ENCODE peak calls at places on chromosomes 12 and 14, in ten cellular contexts. One of them, this sample, is unnamed.

GRCh38 chr14:101564819-101565698 is 3.8 kb downstream of the DIO3 start:
- DNase-seq in A549: no peak
- DNase-seq in ovary: peak
- DNase-seq in IMR-90: no peak
- DNase-seq in body of pancreas: no peak
- DNase-seq in prostate gland: no peak
- DNase-seq in breast epithelium: no peak
- DNase-seq in heart left ventricle: no peak
- DNase-seq in HCT116: no peak
- DNase-seq in stomach: no peak
- DNase-seq in this sample: no peak

GRCh38 chr14:93944348-93945069 is 17.4 kb downstream of the FAM181A start:
- DNase-seq in A549: no peak
- DNase-seq in ovary: no peak
- DNase-seq in IMR-90: no peak
- DNase-seq in body of pancreas: peak
- DNase-seq in prostate gland: no peak
- DNase-seq in breast epithelium: no peak
- DNase-seq in heart left ventricle: no peak
- DNase-seq in HCT116: no peak
- DNase-seq in stomach: no peak
- DNase-seq in this sample: no peak

GRCh38 chr12:67916266-67916970 is 72.8 kb upstream of the IFNG-AS1 start:
- DNase-seq in A549: no peak
- DNase-seq in ovary: no peak
- DNase-seq in IMR-90: peak
- DNase-seq in body of pancreas: no peak
- DNase-seq in prostate gland: no peak
- DNase-seq in breast epithelium: no peak
- DNase-seq in heart left ventricle: no peak
- DNase-seq in HCT116: no peak
- DNase-seq in stomach: no peak
- DNase-seq in this sample: no peak

GRCh38 chr12:121388421-121388981 is 11.4 kb upstream of the RNF34 start:
- DNase-seq in A549: no peak
- DNase-seq in ovary: no peak
- DNase-seq in IMR-90: peak
- DNase-seq in body of pancreas: no peak
- DNase-seq in prostate gland: no peak
- DNase-seq in breast epithelium: no peak
- DNase-seq in heart left ventricle: no peak
- DNase-seq in HCT116: no peak
- DNase-seq in stomach: no peak
- DNase-seq in this sample: no peak

GRCh38 chr14:101781240-101782061 is 19.9 kb downstream of the PPP2R5C start:
- DNase-seq in A549: no peak
- DNase-seq in ovary: no peak
- DNase-seq in IMR-90: no peak
- DNase-seq in body of pancreas: peak
- DNase-seq in prostate gland: no peak
- DNase-seq in breast epithelium: no peak
- DNase-seq in heart left ventricle: no peak
- DNase-seq in HCT116: no peak
- DNase-seq in stomach: no peak
- DNase-seq in this sample: no peak

GRCh38 chr12:15268927-15269552 is 47.8 kb upstream of the RERG start:
- DNase-seq in A549: peak
- DNase-seq in ovary: peak
- DNase-seq in IMR-90: peak
- DNase-seq in body of pancreas: peak
- DNase-seq in prostate gland: peak
- DNase-seq in breast epithelium: no peak
- DNase-seq in heart left ventricle: no peak
- DNase-seq in HCT116: peak
- DNase-seq in stomach: peak
- DNase-seq in this sample: no peak

GRCh38 chr12:88590851-88591250 is 10.6 kb upstream of the KITLG start:
- DNase-seq in A549: no peak
- DNase-seq in ovary: no peak
- DNase-seq in IMR-90: peak
- DNase-seq in body of pancreas: no peak
- DNase-seq in prostate gland: no peak
- DNase-seq in breast epithelium: no peak
- DNase-seq in heart left ventricle: no peak
- DNase-seq in HCT116: no peak
- DNase-seq in stomach: no peak
- DNase-seq in this sample: no peak

GRCh38 chr14:70033561-70033960 is 154.3 kb downstream of the SMOC1 start:
- DNase-seq in A549: no peak
- DNase-seq in ovary: no peak
- DNase-seq in IMR-90: no peak
- DNase-seq in body of pancreas: no peak
- DNase-seq in prostate gland: no peak
- DNase-seq in breast epithelium: no peak
- DNase-seq in heart left ventricle: no peak
- DNase-seq in HCT116: no peak
- DNase-seq in stomach: no peak
- DNase-seq in this sample: no peak

GRCh38 chr12:111406474-111407370 is 999 bp downstream of the SH2B3 start:
- DNase-seq in A549: no peak
- DNase-seq in ovary: no peak
- DNase-seq in IMR-90: no peak
- DNase-seq in body of pancreas: no peak
- DNase-seq in prostate gland: no peak
- DNase-seq in breast epithelium: no peak
- DNase-seq in heart left ventricle: peak
- DNase-seq in HCT116: no peak
- DNase-seq in stomach: no peak
- DNase-seq in this sample: no peak

DNA sequence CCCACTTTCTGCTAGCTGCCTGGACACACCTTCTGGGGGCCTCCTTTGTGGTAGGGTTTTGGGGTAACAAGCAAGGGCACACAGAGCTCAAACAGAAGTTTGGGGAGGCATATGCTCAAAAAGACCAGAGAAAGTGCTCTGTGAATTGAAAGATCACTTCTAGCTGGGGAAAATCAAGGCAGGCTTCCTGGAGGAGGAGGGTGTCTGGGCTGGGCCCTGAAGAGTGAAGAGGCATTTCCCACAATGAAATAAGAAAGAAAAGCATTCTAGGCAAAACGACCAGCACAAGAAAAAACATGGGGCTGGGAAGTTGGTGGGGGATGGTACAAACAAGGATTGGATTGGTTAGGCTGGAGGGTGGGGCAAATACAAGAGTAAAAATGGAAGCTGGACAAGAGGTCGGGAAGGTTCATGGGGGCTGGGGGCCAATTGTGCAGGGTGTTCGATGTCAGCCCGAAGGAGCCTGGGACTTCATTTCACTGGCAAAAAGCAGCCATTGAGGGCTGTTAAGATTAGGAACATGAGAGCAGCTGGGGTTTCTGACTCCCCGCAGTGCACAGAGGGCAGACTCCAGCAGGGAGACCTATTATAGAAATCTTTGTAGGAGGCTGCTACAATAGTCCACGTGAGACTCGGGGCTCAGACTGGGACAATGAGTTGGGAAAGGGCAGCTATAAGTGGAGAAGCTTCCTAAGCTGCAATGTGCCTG is 51.5 kb upstream of the CMKLR1 start:
- DNase-seq in A549: no peak
- DNase-seq in ovary: no peak
- DNase-seq in IMR-90: no peak
- DNase-seq in body of pancreas: no peak
- DNase-seq in prostate gland: no peak
- DNase-seq in breast epithelium: no peak
- DNase-seq in heart left ventricle: no peak
- DNase-seq in HCT116: no peak
- DNase-seq in stomach: no peak
- DNase-seq in this sample: no peak
- TF ChIP-seq CTCF in A549: no peak
- TF ChIP-seq CTCF in ovary: no peak
- TF ChIP-seq CTCF in IMR-90: no peak
- TF ChIP-seq CTCF in body of pancreas: no peak
- TF ChIP-seq CTCF in prostate gland: no peak
- TF ChIP-seq CTCF in breast epithelium: no peak
- TF ChIP-seq CTCF in heart left ventricle: no peak
- TF ChIP-seq CTCF in HCT116: no peak
- TF ChIP-seq CTCF in stomach: no peak
- TF ChIP-seq CTCF in this sample: no peak

DNA sequence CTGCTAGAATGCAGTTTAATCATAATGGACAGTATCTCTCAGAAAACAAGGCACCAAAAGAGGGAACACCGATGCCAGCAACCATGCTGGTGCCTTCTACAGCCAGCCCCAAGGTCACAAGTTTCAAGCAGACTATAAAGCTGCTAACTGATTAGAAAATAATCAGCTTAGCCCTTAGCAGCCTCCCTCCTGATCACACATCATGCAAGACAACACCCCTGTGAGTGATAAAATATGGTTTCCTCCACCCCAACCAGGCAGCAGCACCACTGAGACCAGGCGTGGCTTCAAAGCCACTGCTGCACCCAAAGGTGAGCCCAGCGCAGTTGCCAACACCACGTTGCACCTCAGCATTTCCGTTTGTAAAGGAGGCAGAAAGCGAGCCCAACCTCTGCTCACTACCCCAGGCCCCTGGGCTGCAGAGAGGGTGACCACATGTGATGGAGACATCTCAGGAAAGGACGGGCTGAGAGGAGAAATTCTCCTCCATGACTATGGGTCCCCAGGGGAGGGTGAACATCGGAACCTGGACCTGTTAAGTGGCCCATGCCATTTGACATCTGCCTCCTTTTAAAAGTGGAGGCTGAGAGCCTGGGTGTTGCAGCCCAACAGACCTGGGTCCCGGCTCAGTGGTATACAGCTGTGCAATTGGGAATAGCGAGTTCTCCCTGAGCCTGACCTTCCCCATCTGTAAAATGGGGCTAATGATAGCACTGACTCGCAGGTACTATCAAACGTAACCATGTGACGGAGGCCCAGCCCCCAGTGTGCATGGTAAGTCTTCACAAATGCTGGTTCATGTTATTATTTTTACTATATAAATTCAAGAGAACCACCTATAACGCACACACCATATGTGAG is 11.5 kb downstream of the ZFP36L1 start:
- DNase-seq in A549: no peak
- DNase-seq in ovary: no peak
- DNase-seq in IMR-90: no peak
- DNase-seq in body of pancreas: peak
- DNase-seq in prostate gland: no peak
- DNase-seq in breast epithelium: peak
- DNase-seq in heart left ventricle: no peak
- DNase-seq in HCT116: no peak
- DNase-seq in stomach: peak
- DNase-seq in this sample: peak
- TF ChIP-seq POLR2A in A549: no peak
- TF ChIP-seq POLR2A in ovary: no peak
- TF ChIP-seq POLR2A in IMR-90: no peak
- TF ChIP-seq POLR2A in body of pancreas: peak
- TF ChIP-seq POLR2A in prostate gland: no peak
- TF ChIP-seq POLR2A in breast epithelium: no peak
- TF ChIP-seq POLR2A in heart left ventricle: no peak
- TF ChIP-seq POLR2A in HCT116: no peak
- TF ChIP-seq POLR2A in stomach: no peak
- TF ChIP-seq POLR2A in this sample: no peak

DNA sequence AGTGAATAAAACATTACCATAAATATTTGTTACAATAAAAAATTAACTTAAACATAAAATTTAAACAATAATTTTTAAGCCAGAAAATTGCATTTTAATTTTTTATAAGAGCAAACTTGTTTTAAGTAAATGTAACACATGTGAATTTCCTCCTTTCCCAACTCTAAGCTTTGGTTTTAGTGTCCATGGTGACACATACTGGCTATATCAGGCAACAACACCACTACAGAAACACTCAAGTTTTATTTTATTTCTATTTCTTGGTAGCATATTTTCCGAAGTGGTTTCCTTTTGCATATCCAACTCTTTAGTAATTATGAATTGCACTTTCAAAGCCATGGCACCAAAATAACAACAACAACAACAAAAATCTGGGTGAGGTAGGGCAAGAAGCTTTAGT is 2.2 kb downstream of the NELL2 start:
- DNase-seq in A549: no peak
- DNase-seq in ovary: no peak
- DNase-seq in IMR-90: peak
- DNase-seq in body of pancreas: no peak
- DNase-seq in prostate gland: no peak
- DNase-seq in breast epithelium: no peak
- DNase-seq in heart left ventricle: no peak
- DNase-seq in HCT116: peak
- DNase-seq in stomach: no peak
- DNase-seq in this sample: no peak
- TF ChIP-seq CTCF in A549: no peak
- TF ChIP-seq CTCF in ovary: no peak
- TF ChIP-seq CTCF in IMR-90: no peak
- TF ChIP-seq CTCF in body of pancreas: no peak
- TF ChIP-seq CTCF in prostate gland: no peak
- TF ChIP-seq CTCF in breast epithelium: no peak
- TF ChIP-seq CTCF in heart left ventricle: no peak
- TF ChIP-seq CTCF in HCT116: no peak
- TF ChIP-seq CTCF in stomach: no peak
- TF ChIP-seq CTCF in this sample: no peak

GRCh38 chr14:22382395-22382794 is 206.6 kb downstream of the DAD1 start:
- DNase-seq in A549: no peak
- DNase-seq in ovary: no peak
- DNase-seq in IMR-90: no peak
- DNase-seq in body of pancreas: no peak
- DNase-seq in prostate gland: no peak
- DNase-seq in breast epithelium: no peak
- DNase-seq in heart left ventricle: no peak
- DNase-seq in HCT116: no peak
- DNase-seq in stomach: no peak
- DNase-seq in this sample: no peak

GRCh38 chr14:22382955-22383354 is 206.1 kb downstream of the DAD1 start:
- DNase-seq in A549: no peak
- DNase-seq in ovary: no peak
- DNase-seq in IMR-90: no peak
- DNase-seq in body of pancreas: no peak
- DNase-seq in prostate gland: no peak
- DNase-seq in breast epithelium: no peak
- DNase-seq in heart left ventricle: no peak
- DNase-seq in HCT116: no peak
- DNase-seq in stomach: no peak
- DNase-seq in this sample: no peak

GRCh38 chr14:22384974-22385526 is 204.0 kb downstream of the DAD1 start:
- DNase-seq in A549: no peak
- DNase-seq in ovary: no peak
- DNase-seq in IMR-90: no peak
- DNase-seq in body of pancreas: no peak
- DNase-seq in prostate gland: no peak
- DNase-seq in breast epithelium: no peak
- DNase-seq in heart left ventricle: no peak
- DNase-seq in HCT116: no peak
- DNase-seq in stomach: no peak
- DNase-seq in this sample: peak

GRCh38 chr14:22384167-22384549 is 204.9 kb downstream of the DAD1 start:
- DNase-seq in A549: no peak
- DNase-seq in ovary: no peak
- DNase-seq in IMR-90: no peak
- DNase-seq in body of pancreas: no peak
- DNase-seq in prostate gland: no peak
- DNase-seq in breast epithelium: no peak
- DNase-seq in heart left ventricle: no peak
- DNase-seq in HCT116: no peak
- DNase-seq in stomach: no peak
- DNase-seq in this sample: no peak

GRCh38 chr14:22383515-22384166 is 205.4 kb downstream of the DAD1 start:
- DNase-seq in A549: no peak
- DNase-seq in ovary: no peak
- DNase-seq in IMR-90: no peak
- DNase-seq in body of pancreas: no peak
- DNase-seq in prostate gland: no peak
- DNase-seq in breast epithelium: no peak
- DNase-seq in heart left ventricle: no peak
- DNase-seq in HCT116: no peak
- DNase-seq in stomach: peak
- DNase-seq in this sample: no peak
- TF ChIP-seq POLR2A in A549: no peak
- TF ChIP-seq POLR2A in ovary: no peak
- TF ChIP-seq POLR2A in IMR-90: no peak
- TF ChIP-seq POLR2A in body of pancreas: no peak
- TF ChIP-seq POLR2A in prostate gland: no peak
- TF ChIP-seq POLR2A in breast epithelium: no peak
- TF ChIP-seq POLR2A in heart left ventricle: no peak
- TF ChIP-seq POLR2A in HCT116: no peak
- TF ChIP-seq POLR2A in stomach: no peak
- TF ChIP-seq POLR2A in this sample: no peak

This sample was measured in vagina.